ENCODE peak calls at places on chromosomes 7 and 10, in eight cellular contexts. C is HepG2; M is lower lobe of right lung; F is adrenal gland; H is left ventricle myocardium inferior; I is HL-60; R is HCT116; E is CD8-positive, alpha-beta T cell. Y is an unnamed sample. For H3K27me3, the result is how much of the 10 kb centered on the place peaks cover.

GRCh38 chr10:46550795-46551700 is 5.4 kb downstream of the GPRIN2 start:
- DNase-seq in I (no peak), H (peak), M (peak), E (no peak), F (peak), R (no peak), C (no peak), Y (peak)

GRCh38 chr7:78007231-78007630 is 208.7 kb downstream of the PHTF2 start:
- DNase-seq in F (no peak), C (no peak), H (no peak), E (no peak), I (no peak), M (no peak), R (no peak), Y (no peak)

GRCh38 chr7:34900891-34901493 is 136.3 kb downstream of the DPY19L1 start:
- DNase-seq in E (no peak), F (no peak), I (no peak), R (peak), M (no peak), C (peak), H (peak), Y (no peak)

GRCh38 chr10:79129361-79129997 is 60.7 kb downstream of the ZMIZ1 start:
- DNase-seq in H (no peak), E (no peak), C (peak), M (no peak), I (peak), R (no peak), F (no peak), Y (no peak)

GRCh38 chr10:44990302-44990655 is 10.4 kb upstream of the ZNF22 start:
- DNase-seq in R (no peak), F (no peak), E (no peak), C (peak), I (no peak), M (no peak), H (no peak), Y (peak)

GRCh38 chr7:42351313-42351935 is 114.4 kb upstream of the GLI3 start:
- DNase-seq in F (no peak), I (no peak), C (no peak), H (no peak), R (no peak), E (no peak), M (no peak), Y (no peak)

GRCh38 chr10:129385600-129385999 is 81.4 kb upstream of the MGMT start:
- DNase-seq in M (no peak), R (no peak), C (no peak), I (no peak), F (no peak), E (no peak), H (no peak), Y (no peak)

GRCh38 chr10:24957624-24958435 is 5.4 kb upstream of the PRTFDC1 start:
- DNase-seq in H (no peak), M (no peak), E (no peak), C (no peak), I (no peak), F (no peak), R (peak), Y (no peak)

GRCh38 chr10:16847644-16848043 is 30.4 kb upstream of the RSU1 start:
- DNase-seq in C (no peak), F (no peak), R (no peak), M (no peak), E (no peak), H (no peak), I (no peak), Y (no peak)

GRCh38 chr10:63977329-63977923 is 456.2 kb downstream of the REEP3 start:
- DNase-seq in M (no peak), C (peak), F (peak), R (peak), H (no peak), E (no peak), I (peak), Y (no peak)

GRCh38 chr7:105136221-105136620 is 122.2 kb downstream of the KMT2E start:
- DNase-seq in M (no peak), I (no peak), C (peak), E (no peak), R (peak), F (no peak), H (no peak), Y (no peak)

GRCh38 chr10:119111968-119112515 is 8.1 kb downstream of the DENND10 start:
- DNase-seq in R (no peak), F (no peak), H (no peak), C (no peak), I (no peak), M (no peak), E (no peak), Y (no peak)

GRCh38 chr10:14659626-14660196 is 115.0 kb downstream of the FAM107B start:
- DNase-seq in M (peak), R (no peak), H (no peak), E (peak), F (no peak), C (no peak), I (peak), Y (no peak)

GRCh38 chr7:78530351-78530750 is 731.8 kb downstream of the PHTF2 start:
- DNase-seq in I (no peak), E (no peak), R (no peak), F (no peak), H (no peak), C (peak), M (no peak), Y (no peak)

GRCh38 chr7:150322114-150322832 is 882 bp upstream of the LRRC61 start:
- DNase-seq in H (no peak), I (no peak), C (peak), E (peak), R (no peak), F (peak), M (no peak), Y (no peak)

GRCh38 chr10:99630439-99630838 is 10.2 kb upstream of the SLC25A28 start:
- DNase-seq in M (no peak), C (peak), R (peak), I (peak), E (no peak), H (no peak), F (peak), Y (no peak)

GRCh38 chr7:132480534-132480933 is 95.7 kb downstream of the PLXNA4 start:
- DNase-seq in I (no peak), E (no peak), R (no peak), C (no peak), F (no peak), M (no peak), H (peak), Y (peak)

GRCh38 chr10:13417459-13418126 is 69.5 kb upstream of the SEPHS1 start:
- DNase-seq in E (no peak), I (no peak), H (no peak), M (no peak), C (no peak), F (no peak), R (no peak), Y (no peak)

GRCh38 chr7:43302211-43302711 is 189.8 kb downstream of the HECW1 start:
- DNase-seq in I (no peak), R (no peak), E (no peak), F (peak), M (no peak), H (no peak), C (peak), Y (no peak)

GRCh38 chr7:36338256-36338655 is 51.4 kb upstream of the ANLN start:
- DNase-seq in I (no peak), E (no peak), F (no peak), R (no peak), M (no peak), C (no peak), H (no peak), Y (no peak)

GRCh38 chr7:21044384-21044783 is 257.7 kb upstream of the SP8 start:
- DNase-seq in H (no peak), I (no peak), E (no peak), R (no peak), C (no peak), M (no peak), F (no peak), Y (no peak)

DNA sequence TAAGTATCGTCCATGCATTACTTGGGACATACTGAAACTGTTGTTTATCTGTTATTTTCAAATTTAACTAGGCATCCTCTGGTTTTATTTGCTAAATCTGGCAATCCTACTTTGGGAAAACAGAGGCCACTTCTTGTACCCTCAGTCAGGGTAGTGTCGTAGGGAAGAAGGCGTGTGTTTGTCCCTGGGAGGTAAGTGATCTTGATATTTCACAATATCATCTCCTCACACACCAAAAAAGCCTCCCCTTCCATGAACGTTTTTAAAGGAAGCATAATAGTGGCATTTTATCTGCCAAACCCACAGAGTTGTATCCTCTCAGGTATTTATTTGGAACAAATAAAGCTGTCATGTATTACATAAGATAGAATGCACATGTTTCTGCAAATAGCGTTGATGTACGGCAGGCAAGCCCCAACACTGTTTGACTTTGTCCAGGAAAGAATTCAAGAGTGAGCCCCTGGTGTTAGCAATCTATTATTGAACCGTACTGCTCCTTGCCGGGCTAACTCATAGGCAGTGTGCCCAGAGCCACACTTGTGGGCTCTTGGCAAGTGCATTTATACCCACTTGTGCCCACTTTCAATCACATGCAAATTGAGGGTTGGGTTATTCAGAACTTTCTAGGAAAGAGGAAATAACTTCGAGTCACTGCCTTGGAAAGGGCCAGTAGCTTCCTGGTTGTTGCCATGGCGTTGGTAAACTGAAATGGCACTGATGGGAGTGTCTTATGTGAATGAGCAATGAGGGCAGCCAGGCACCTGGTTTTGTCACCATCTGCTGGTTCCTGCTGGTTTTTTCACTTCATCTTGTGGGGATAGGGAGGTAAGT is 266.0 kb downstream of the USP6NL start:
- DNase-seq in E (no peak), R (peak), I (peak), M (peak), H (no peak), C (peak), F (no peak), Y (no peak)
- TF ChIP-seq CTCF in E (no peak), R (peak), I (no peak), M (no peak), H (no peak), C (no peak), F (no peak), Y (no peak)

GRCh38 chr10:8128511-8128910 is 74.0 kb downstream of the GATA3 start:
- DNase-seq in C (no peak), H (no peak), I (no peak), R (no peak), E (no peak), M (no peak), F (no peak), Y (no peak)
- H3K27me3 ChIP-seq in C (under half), H (under half), I (under half), R (under half), E (under half), M (under half), F (under half), Y (under half)

GRCh38 chr10:72308320-72308987 is 34.7 kb downstream of the DDIT4 start:
- DNase-seq in I (peak), H (no peak), E (no peak), M (no peak), R (peak), F (peak), C (peak), Y (peak)
- H3K27ac ChIP-seq in I (peak), H (peak), E (no peak), M (peak), R (peak), F (peak), C (peak), Y (peak)

GRCh38 chr10:97180367-97180763 is 5.4 kb downstream of the SLIT1 start:
- DNase-seq in C (no peak), M (no peak), I (no peak), H (no peak), E (no peak), F (no peak), R (no peak), Y (no peak)

GRCh38 chr10:97179731-97180366 is 5.9 kb downstream of the SLIT1 start:
- DNase-seq in I (no peak), R (no peak), M (no peak), F (no peak), H (no peak), E (no peak), C (peak), Y (no peak)

GRCh38 chr10:97176226-97176625 is 9.5 kb downstream of the SLIT1 start:
- DNase-seq in E (no peak), I (no peak), F (no peak), H (no peak), M (no peak), C (no peak), R (no peak), Y (no peak)

GRCh38 chr10:97179311-97179710 is 6.4 kb downstream of the SLIT1 start:
- DNase-seq in H (no peak), I (no peak), F (no peak), E (no peak), C (no peak), M (no peak), R (no peak), Y (no peak)

DNA sequence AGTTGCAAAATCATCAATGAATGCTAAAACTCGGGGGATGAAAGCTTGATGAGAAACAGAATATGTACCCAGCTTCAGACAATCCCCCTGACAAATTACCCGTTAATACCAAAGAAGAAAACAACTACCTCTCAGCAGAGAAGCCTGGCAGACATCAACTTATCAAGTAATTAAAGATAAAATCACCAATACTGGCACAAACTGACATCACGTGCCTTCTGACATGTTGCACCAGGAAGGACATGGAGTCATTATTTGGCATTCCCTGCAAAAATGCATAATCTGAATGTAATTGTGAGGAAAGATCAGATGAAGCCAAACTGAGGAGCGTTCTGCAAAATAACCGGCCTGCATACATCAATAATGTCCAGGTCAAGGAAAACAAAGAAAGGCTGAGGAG is 7.7 kb downstream of the SLIT1 start:
- DNase-seq in E (no peak), F (no peak), R (no peak), H (no peak), I (no peak), C (no peak), M (no peak), Y (no peak)
- TF ChIP-seq CTCF in E (no peak), F (no peak), R (no peak), H (no peak), I (no peak), C (no peak), M (no peak), Y (no peak)

DNA sequence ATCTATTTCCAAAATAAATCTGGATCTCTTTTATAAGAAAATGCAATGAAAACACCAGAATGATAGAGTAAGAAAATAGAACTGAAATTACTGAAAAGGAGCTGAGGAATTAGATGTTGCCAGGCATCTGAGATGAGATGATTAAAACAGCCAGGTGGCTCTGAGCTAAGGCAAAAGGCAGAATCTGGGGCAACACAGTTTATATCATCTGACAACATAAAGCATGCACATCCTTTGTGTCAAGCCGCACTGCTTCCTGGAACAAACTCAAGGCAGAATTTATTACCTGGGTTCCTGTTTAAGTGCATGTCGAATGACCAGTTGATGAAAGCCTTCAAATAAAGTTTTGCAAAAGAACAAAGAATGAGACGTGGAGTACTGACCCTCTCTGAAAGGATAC is 247.0 kb downstream of the SNX10 start:
- DNase-seq in I (no peak), R (no peak), E (no peak), C (no peak), H (no peak), M (no peak), F (no peak), Y (no peak)
- H3K27me3 ChIP-seq in I (under half), R (half or more), E (under half), C (under half), H (half or more), M (under half), F (under half), Y (under half)

GRCh38 chr7:151514461-151515396 is 5.0 kb downstream of the RHEB start:
- DNase-seq in C (no peak), E (no peak), H (no peak), M (no peak), F (no peak), R (no peak), I (no peak), Y (no peak)
- H3K27ac ChIP-seq in C (no peak), E (no peak), H (no peak), M (no peak), F (no peak), R (no peak), I (no peak), Y (no peak)

GRCh38 chr10:74977072-74977471 is 134.4 kb upstream of the SAMD8 start:
- DNase-seq in R (no peak), E (no peak), H (no peak), C (no peak), M (no peak), F (no peak), I (no peak), Y (no peak)

GRCh38 chr10:74975758-74976157 is 135.7 kb upstream of the SAMD8 start:
- DNase-seq in C (no peak), E (no peak), I (no peak), F (no peak), M (no peak), H (no peak), R (no peak), Y (no peak)

GRCh38 chr10:74977913-74978847 is 133.3 kb upstream of the SAMD8 start:
- DNase-seq in I (peak), C (no peak), R (no peak), M (no peak), F (no peak), H (no peak), E (peak), Y (no peak)

GRCh38 chr10:74973993-74974392 is 137.5 kb upstream of the SAMD8 start:
- DNase-seq in H (no peak), M (no peak), E (no peak), F (no peak), I (no peak), R (no peak), C (no peak), Y (no peak)

GRCh38 chr10:74976565-74976964 is 134.9 kb upstream of the SAMD8 start:
- DNase-seq in C (peak), R (no peak), H (no peak), F (no peak), E (no peak), M (no peak), I (no peak), Y (no peak)
- TF ChIP-seq CTCF in C (peak), R (no peak), H (no peak), F (no peak), E (no peak), M (no peak), I (no peak), Y (no peak)

Y was measured in right atrium auricular region.